ENCODE peak calls at places on chromosomes 6 and 20, in nine cellular contexts. V, L, U, F, W, B, C, R and Y are unnamed samples.

GRCh38 chr20:53917145-53918009 is 153.0 kb downstream of the BCAS1 start:
- DNase-seq in V (peak), L (no peak), U (no peak), F (peak), W (peak), B (no peak), C (peak), R (no peak), Y (peak)

GRCh38 chr6:5459346-5459745 is 198.0 kb downstream of the FARS2 start:
- DNase-seq in V (no peak), L (no peak), U (no peak), F (no peak), W (no peak), B (no peak), C (no peak), R (no peak), Y (no peak)

GRCh38 chr6:92756912-92757311 is 662.4 kb downstream of the EPHA7 start:
- DNase-seq in V (no peak), L (no peak), U (no peak), F (peak), W (no peak), B (no peak), C (no peak), R (no peak), Y (no peak)

GRCh38 chr6:148805767-148806166 is 58.9 kb downstream of the UST start:
- DNase-seq in V (no peak), L (no peak), U (peak), F (no peak), W (no peak), B (no peak), C (no peak), R (no peak), Y (no peak)

GRCh38 chr6:93992976-93993375 is 573.6 kb upstream of the EPHA7 start:
- DNase-seq in V (no peak), L (no peak), U (no peak), F (no peak), W (no peak), B (no peak), C (no peak), R (no peak), Y (no peak)

GRCh38 chr6:155152211-155153076 is 111.4 kb upstream of the CLDN20 start:
- DNase-seq in V (no peak), L (no peak), U (no peak), F (no peak), W (no peak), B (no peak), C (no peak), R (peak), Y (no peak)

GRCh38 chr6:5994999-5995698 is 11.6 kb downstream of the NRN1 start:
- DNase-seq in V (no peak), L (no peak), U (no peak), F (no peak), W (no peak), B (no peak), C (no peak), R (peak), Y (no peak)

GRCh38 chr6:66278115-66278514 is 571.1 kb upstream of the EYS start:
- DNase-seq in V (no peak), L (no peak), U (no peak), F (no peak), W (no peak), B (no peak), C (no peak), R (no peak), Y (no peak)

GRCh38 chr20:41072099-41072798 is 43.6 kb downstream of the TOP1 start:
- DNase-seq in V (no peak), L (no peak), U (peak), F (peak), W (no peak), B (no peak), C (peak), R (no peak), Y (no peak)

GRCh38 chr6:152312434-152312833 is 324.7 kb downstream of the SYNE1 start:
- DNase-seq in V (no peak), L (no peak), U (no peak), F (no peak), W (no peak), B (no peak), C (no peak), R (no peak), Y (no peak)

GRCh38 chr6:109105681-109106080 is 10.4 kb downstream of the CEP57L1 start:
- DNase-seq in V (no peak), L (no peak), U (no peak), F (no peak), W (no peak), B (no peak), C (no peak), R (no peak), Y (no peak)

GRCh38 chr20:4894409-4894808 is 106.9 kb downstream of the SLC23A2 start:
- DNase-seq in V (no peak), L (no peak), U (no peak), F (no peak), W (no peak), B (no peak), C (no peak), R (no peak), Y (no peak)

GRCh38 chr6:20404641-20405032 is 3.0 kb downstream of the E2F3 start:
- DNase-seq in V (peak), L (peak), U (peak), F (peak), W (peak), B (no peak), C (peak), R (peak), Y (peak)

GRCh38 chr6:159933077-159933476 is 35.8 kb upstream of the IGF2R start:
- DNase-seq in V (no peak), L (no peak), U (no peak), F (peak), W (no peak), B (no peak), C (no peak), R (no peak), Y (no peak)

GRCh38 chr6:45946887-45947286 is 68.8 kb downstream of the CLIC5 start:
- DNase-seq in V (no peak), L (no peak), U (no peak), F (peak), W (no peak), B (no peak), C (no peak), R (no peak), Y (no peak)

GRCh38 chr6:50180646-50181045 is 130.9 kb upstream of the DEFB112 start:
- DNase-seq in V (no peak), L (no peak), U (no peak), F (no peak), W (no peak), B (no peak), C (no peak), R (no peak), Y (no peak)

GRCh38 chr6:38432079-38432478 is 207.7 kb downstream of the BTBD9 start:
- DNase-seq in V (no peak), L (no peak), U (no peak), F (no peak), W (no peak), B (no peak), C (no peak), R (no peak), Y (no peak)

GRCh38 chr6:2817778-2818443 is 23.8 kb downstream of the SERPINB1 start:
- DNase-seq in V (no peak), L (no peak), U (no peak), F (peak), W (peak), B (no peak), C (no peak), R (no peak), Y (no peak)

GRCh38 chr6:88422831-88423230 is 256.7 kb upstream of the CNR1 start:
- DNase-seq in V (no peak), L (no peak), U (no peak), F (no peak), W (no peak), B (no peak), C (no peak), R (peak), Y (no peak)

GRCh38 chr6:169366177-169366901 is 112.7 kb upstream of the THBS2 start:
- DNase-seq in V (no peak), L (no peak), U (no peak), F (no peak), W (no peak), B (no peak), C (no peak), R (no peak), Y (no peak)

GRCh38 chr6:135182120-135182992 is 1.2 kb downstream of the MYB start:
- DNase-seq in V (peak), L (peak), U (peak), F (no peak), W (peak), B (peak), C (no peak), R (peak), Y (peak)

GRCh38 chr20:63434599-63435378 is 37.7 kb downstream of the KCNQ2 start:
- DNase-seq in V (peak), L (peak), U (peak), F (peak), W (peak), B (no peak), C (peak), R (peak), Y (peak)

GRCh38 chr6:74573613-74574012 is 632.2 kb downstream of the COL12A1 start:
- DNase-seq in V (no peak), L (no peak), U (no peak), F (no peak), W (no peak), B (no peak), C (no peak), R (no peak), Y (no peak)

GRCh38 chr6:74577619-74578018 is 628.2 kb downstream of the COL12A1 start:
- DNase-seq in V (peak), L (no peak), U (no peak), F (no peak), W (no peak), B (no peak), C (no peak), R (no peak), Y (peak)

GRCh38 chr6:74578339-74578738 is 627.5 kb downstream of the COL12A1 start:
- DNase-seq in V (no peak), L (no peak), U (no peak), F (peak), W (no peak), B (no peak), C (no peak), R (no peak), Y (no peak)

GRCh38 chr6:74570044-74570443 is 635.8 kb downstream of the COL12A1 start:
- DNase-seq in V (no peak), L (no peak), U (no peak), F (no peak), W (no peak), B (no peak), C (no peak), R (no peak), Y (no peak)

GRCh38 chr6:74574794-74575193 is 631.1 kb downstream of the COL12A1 start:
- DNase-seq in V (peak), L (no peak), U (peak), F (peak), W (no peak), B (no peak), C (no peak), R (no peak), Y (no peak)
- TF ChIP-seq CTCF in V (peak), L (peak), U (peak), F (peak), W (peak), B (no peak), C (peak), R (peak), Y (peak)

DNA sequence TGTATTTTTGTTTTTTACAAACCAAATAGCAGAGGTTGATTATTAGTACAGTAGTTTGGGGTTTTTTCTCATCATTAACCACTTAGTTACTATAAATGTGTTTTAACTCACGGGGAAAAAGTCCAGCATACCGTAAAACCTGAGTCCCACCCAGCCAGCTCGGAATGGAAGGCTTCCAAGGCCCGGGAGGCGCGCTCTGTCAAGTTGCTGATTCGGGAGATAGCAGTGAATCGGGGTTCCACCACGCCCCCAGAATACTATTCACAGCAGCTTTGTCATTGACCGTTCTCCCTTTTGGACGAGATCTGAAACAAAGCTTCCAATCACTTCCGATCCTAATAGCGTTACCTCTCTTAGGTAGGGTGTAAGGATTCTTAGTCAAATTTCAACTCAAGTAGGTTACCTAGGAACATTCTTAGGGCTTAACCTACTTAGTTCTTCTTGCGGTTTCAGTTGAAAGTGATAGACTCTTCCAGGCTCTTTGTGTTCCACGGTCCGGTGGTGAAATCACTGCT is 232.8 kb upstream of the QKI start:
- DNase-seq in V (no peak), L (no peak), U (no peak), F (no peak), W (no peak), B (no peak), C (no peak), R (no peak), Y (no peak)
- TF ChIP-seq CTCF in V (no peak), L (no peak), U (no peak), F (no peak), W (no peak), B (no peak), C (no peak), R (no peak), Y (no peak)

DNA sequence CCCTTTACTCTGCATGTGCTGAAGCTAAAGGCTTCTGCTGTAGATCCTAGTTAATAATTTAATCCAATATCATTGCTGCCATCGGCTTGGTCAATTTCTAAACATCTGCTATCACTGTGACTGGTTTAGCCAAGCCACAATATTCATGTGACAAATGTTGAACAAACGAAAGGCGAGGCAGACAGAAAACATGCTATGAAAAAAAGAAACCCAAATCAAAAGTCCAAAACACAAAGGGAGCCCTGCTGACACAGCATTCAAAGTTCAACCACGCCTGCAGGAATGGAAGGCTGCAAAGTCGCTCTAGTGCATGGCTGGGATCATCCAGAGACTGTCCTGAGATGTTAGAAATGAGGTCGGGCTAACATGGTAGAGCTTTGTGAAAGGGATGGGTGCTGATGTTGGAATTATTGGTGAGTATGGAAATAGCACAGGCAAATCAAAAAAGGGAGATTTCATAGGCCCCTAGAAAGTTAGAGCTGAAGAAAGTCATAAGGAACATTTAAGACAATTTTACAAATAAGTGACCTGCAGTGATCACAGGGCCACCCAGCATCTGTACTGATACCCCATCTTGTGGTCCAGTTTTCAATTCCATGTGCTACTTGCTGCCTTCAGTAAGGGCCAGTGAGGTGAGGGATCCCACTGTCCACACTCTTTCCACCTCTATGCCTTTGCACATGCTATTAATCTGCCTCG is 8.8 kb upstream of the NHSL1 start:
- DNase-seq in V (no peak), L (no peak), U (peak), F (no peak), W (peak), B (no peak), C (no peak), R (no peak), Y (no peak)
- TF ChIP-seq CTCF in V (no peak), L (no peak), U (no peak), F (no peak), W (no peak), B (no peak), C (no peak), R (no peak), Y (no peak)

GRCh38 chr6:95767897-95768463 is 190.6 kb downstream of the MANEA start:
- DNase-seq in V (no peak), L (no peak), U (no peak), F (no peak), W (no peak), B (no peak), C (no peak), R (no peak), Y (no peak)

GRCh38 chr6:95768539-95768938 is 191.2 kb downstream of the MANEA start:
- DNase-seq in V (no peak), L (no peak), U (peak), F (no peak), W (no peak), B (no peak), C (no peak), R (peak), Y (no peak)
- TF ChIP-seq CTCF in V (no peak), L (no peak), U (no peak), F (no peak), W (no peak), B (no peak), C (no peak), R (peak), Y (no peak)

GRCh38 chr6:125779924-125780539 is 10.7 kb upstream of the NCOA7 start:
- DNase-seq in V (peak), L (peak), U (peak), F (peak), W (peak), B (peak), C (peak), R (peak), Y (peak)
- TF ChIP-seq CTCF in V (no peak), L (peak), U (no peak), F (peak), W (no peak), B (no peak), C (no peak), R (no peak), Y (no peak)